ENCODE peak calls at places on chromosomes 16 and 17, in ten cellular contexts. One of them, this sample, is unnamed.
A peak's percentile ranks its signal among the peaks of the same experiment; 100 is the strongest.

GRCh38 chr16:66930189-66930588 is 4.0 kb downstream of the CIAO2B start:
- DNase-seq in HCT116: no peak
- DNase-seq in CD8-positive, alpha-beta T cell: no peak
- DNase-seq in tibial artery: no peak
- DNase-seq in colonic mucosa: peak; percentile 56
- DNase-seq in cardiac muscle cell: peak; percentile 60
- DNase-seq in fibroblast of mammary gland: peak; percentile 82
- DNase-seq in fibroblast of lung: peak; percentile 45
- DNase-seq in A549: peak; percentile 52
- DNase-seq in upper lobe of right lung: no peak
- DNase-seq in this sample: peak; percentile 76

GRCh38 chr16:75074920-75075687 is 41.5 kb downstream of the LDHD start:
- DNase-seq in A549: no peak
- DNase-seq in fibroblast of mammary gland: no peak
- DNase-seq in CD8-positive, alpha-beta T cell: peak; percentile 84
- DNase-seq in cardiac muscle cell: peak; percentile 82
- DNase-seq in fibroblast of lung: no peak
- DNase-seq in tibial artery: no peak
- DNase-seq in HCT116: no peak
- DNase-seq in upper lobe of right lung: no peak
- DNase-seq in colonic mucosa: no peak
- DNase-seq in this sample: no peak

GRCh38 chr17:64504769-64505319 is 1.2 kb downstream of the DDX5 start:
- DNase-seq in cardiac muscle cell: peak; percentile 92
- DNase-seq in upper lobe of right lung: no peak
- DNase-seq in A549: peak; percentile 45
- DNase-seq in fibroblast of lung: peak; percentile 80
- DNase-seq in tibial artery: no peak
- DNase-seq in CD8-positive, alpha-beta T cell: no peak
- DNase-seq in colonic mucosa: no peak
- DNase-seq in HCT116: no peak
- DNase-seq in fibroblast of mammary gland: peak; percentile 54
- DNase-seq in this sample: peak; percentile 14

GRCh38 chr17:7873051-7873450 is 15.2 kb downstream of the CYB5D1 start:
- DNase-seq in cardiac muscle cell: no peak
- DNase-seq in HCT116: no peak
- DNase-seq in fibroblast of mammary gland: no peak
- DNase-seq in colonic mucosa: no peak
- DNase-seq in fibroblast of lung: no peak
- DNase-seq in CD8-positive, alpha-beta T cell: no peak
- DNase-seq in A549: no peak
- DNase-seq in upper lobe of right lung: no peak
- DNase-seq in tibial artery: no peak
- DNase-seq in this sample: no peak

GRCh38 chr16:132120-132519 is 6.4 kb downstream of the NPRL3 start:
- DNase-seq in fibroblast of mammary gland: no peak
- DNase-seq in upper lobe of right lung: no peak
- DNase-seq in A549: no peak
- DNase-seq in colonic mucosa: no peak
- DNase-seq in CD8-positive, alpha-beta T cell: no peak
- DNase-seq in tibial artery: no peak
- DNase-seq in HCT116: no peak
- DNase-seq in cardiac muscle cell: no peak
- DNase-seq in fibroblast of lung: no peak
- DNase-seq in this sample: no peak

GRCh38 chr16:66189951-66190350 is 176.5 kb upstream of the CDH5 start:
- DNase-seq in fibroblast of mammary gland: peak; percentile 97
- DNase-seq in tibial artery: no peak
- DNase-seq in colonic mucosa: no peak
- DNase-seq in cardiac muscle cell: peak; percentile 94
- DNase-seq in fibroblast of lung: peak; percentile 98
- DNase-seq in upper lobe of right lung: no peak
- DNase-seq in CD8-positive, alpha-beta T cell: no peak
- DNase-seq in HCT116: no peak
- DNase-seq in A549: no peak
- DNase-seq in this sample: peak; percentile 83

GRCh38 chr17:44745301-44745700 is 13.5 kb upstream of the ADAM11 start:
- DNase-seq in A549: no peak
- DNase-seq in upper lobe of right lung: no peak
- DNase-seq in CD8-positive, alpha-beta T cell: no peak
- DNase-seq in fibroblast of lung: no peak
- DNase-seq in fibroblast of mammary gland: no peak
- DNase-seq in tibial artery: no peak
- DNase-seq in HCT116: no peak
- DNase-seq in colonic mucosa: no peak
- DNase-seq in cardiac muscle cell: no peak
- DNase-seq in this sample: no peak

GRCh38 chr17:36777118-36777517 is 160.2 kb upstream of the LHX1 start:
- DNase-seq in upper lobe of right lung: no peak
- DNase-seq in CD8-positive, alpha-beta T cell: no peak
- DNase-seq in cardiac muscle cell: peak; percentile 39
- DNase-seq in fibroblast of lung: peak; percentile 7
- DNase-seq in HCT116: no peak
- DNase-seq in tibial artery: no peak
- DNase-seq in fibroblast of mammary gland: peak; percentile 5
- DNase-seq in colonic mucosa: no peak
- DNase-seq in A549: no peak
- DNase-seq in this sample: peak; percentile 54

GRCh38 chr17:46962374-46962790 is 16.7 kb downstream of the RPRML start:
- DNase-seq in colonic mucosa: no peak
- DNase-seq in HCT116: no peak
- DNase-seq in fibroblast of mammary gland: peak; percentile 57
- DNase-seq in tibial artery: no peak
- DNase-seq in CD8-positive, alpha-beta T cell: no peak
- DNase-seq in cardiac muscle cell: peak; percentile 90
- DNase-seq in A549: no peak
- DNase-seq in upper lobe of right lung: no peak
- DNase-seq in fibroblast of lung: peak; percentile 85
- DNase-seq in this sample: peak; percentile 23

GRCh38 chr16:19463468-19464315 is 46.0 kb downstream of the TMC5 start:
- DNase-seq in HCT116: no peak
- DNase-seq in A549: no peak
- DNase-seq in fibroblast of mammary gland: no peak
- DNase-seq in cardiac muscle cell: no peak
- DNase-seq in colonic mucosa: peak; percentile 56
- DNase-seq in fibroblast of lung: no peak
- DNase-seq in upper lobe of right lung: no peak
- DNase-seq in CD8-positive, alpha-beta T cell: no peak
- DNase-seq in tibial artery: no peak
- DNase-seq in this sample: peak; percentile 29

GRCh38 chr17:45345246-45345553 is 28.4 kb upstream of the MAP3K14 start:
- DNase-seq in A549: no peak
- DNase-seq in upper lobe of right lung: peak; percentile 20
- DNase-seq in HCT116: no peak
- DNase-seq in colonic mucosa: no peak
- DNase-seq in cardiac muscle cell: no peak
- DNase-seq in fibroblast of mammary gland: no peak
- DNase-seq in fibroblast of lung: no peak
- DNase-seq in tibial artery: no peak
- DNase-seq in CD8-positive, alpha-beta T cell: no peak
- DNase-seq in this sample: no peak

GRCh38 chr17:6072611-6073010 is 2.4 kb downstream of the WSCD1 start:
- DNase-seq in A549: no peak
- DNase-seq in colonic mucosa: no peak
- DNase-seq in fibroblast of mammary gland: no peak
- DNase-seq in upper lobe of right lung: no peak
- DNase-seq in CD8-positive, alpha-beta T cell: no peak
- DNase-seq in cardiac muscle cell: no peak
- DNase-seq in tibial artery: no peak
- DNase-seq in HCT116: no peak
- DNase-seq in fibroblast of lung: no peak
- DNase-seq in this sample: no peak

GRCh38 chr16:69240336-69240735 is 53.4 kb downstream of the SNTB2 start:
- DNase-seq in upper lobe of right lung: no peak
- DNase-seq in colonic mucosa: no peak
- DNase-seq in CD8-positive, alpha-beta T cell: no peak
- DNase-seq in HCT116: no peak
- DNase-seq in A549: no peak
- DNase-seq in cardiac muscle cell: no peak
- DNase-seq in fibroblast of mammary gland: peak; percentile 58
- DNase-seq in fibroblast of lung: peak; percentile 73
- DNase-seq in tibial artery: no peak
- DNase-seq in this sample: peak; percentile 8

DNA sequence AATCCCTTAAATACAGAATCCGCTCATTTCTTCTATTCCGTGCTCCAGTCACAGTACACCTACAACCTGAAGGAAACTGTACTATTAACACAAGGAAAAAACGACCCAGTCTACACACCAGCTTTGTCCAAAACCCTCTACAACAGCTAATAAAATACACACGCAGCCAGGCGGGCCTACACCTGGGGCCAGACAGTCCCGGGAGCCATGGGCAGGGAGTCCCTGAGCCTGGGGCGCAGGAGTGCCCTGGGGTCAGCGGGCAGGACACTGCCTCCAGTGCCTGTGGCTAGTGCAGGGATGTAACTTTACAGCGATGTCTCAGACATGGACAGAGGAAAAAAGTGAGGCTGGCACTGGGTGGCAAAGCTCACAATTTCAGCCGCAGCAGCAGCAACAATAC is 28.5 kb downstream of the GNPTG start:
- DNase-seq in tibial artery: no peak
- DNase-seq in HCT116: no peak
- DNase-seq in fibroblast of lung: no peak
- DNase-seq in colonic mucosa: no peak
- DNase-seq in fibroblast of mammary gland: no peak
- DNase-seq in upper lobe of right lung: no peak
- DNase-seq in cardiac muscle cell: no peak
- DNase-seq in CD8-positive, alpha-beta T cell: no peak
- DNase-seq in A549: no peak
- DNase-seq in this sample: no peak
- H3K4me3 ChIP-seq in tibial artery: no peak overlapping the region
- H3K4me3 ChIP-seq in HCT116: peak overlapping the region; percentile 42
- H3K4me3 ChIP-seq in fibroblast of lung: no peak overlapping the region
- H3K4me3 ChIP-seq in colonic mucosa: no peak overlapping the region
- H3K4me3 ChIP-seq in fibroblast of mammary gland: no peak overlapping the region
- H3K4me3 ChIP-seq in upper lobe of right lung: no peak overlapping the region
- H3K4me3 ChIP-seq in cardiac muscle cell: peak overlapping the region; percentile 44
- H3K4me3 ChIP-seq in CD8-positive, alpha-beta T cell: no peak overlapping the region
- H3K4me3 ChIP-seq in A549: peak overlapping the region; percentile 70
- H3K4me3 ChIP-seq in this sample: no peak overlapping the region

DNA sequence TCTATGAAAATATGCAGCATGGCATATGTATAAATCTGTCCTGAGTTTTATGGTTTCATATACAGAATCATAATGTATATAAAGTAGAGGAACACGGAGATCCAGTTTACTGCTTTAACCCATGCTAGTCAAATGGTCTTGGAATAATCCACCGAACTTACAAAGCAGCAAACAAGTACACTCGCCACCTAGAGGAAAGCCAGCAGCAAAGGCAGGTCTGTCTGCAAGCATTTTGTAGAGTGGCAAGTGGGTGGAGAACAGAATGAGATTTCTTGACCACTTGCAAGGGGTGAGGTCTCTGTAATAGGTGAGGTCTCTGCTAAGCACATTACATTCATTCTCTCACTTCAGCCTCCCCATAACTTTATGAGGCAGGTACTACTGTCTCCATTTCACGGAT is 308.3 kb downstream of the CA10 start:
- DNase-seq in HCT116: no peak
- DNase-seq in A549: no peak
- DNase-seq in fibroblast of lung: no peak
- DNase-seq in CD8-positive, alpha-beta T cell: no peak
- DNase-seq in upper lobe of right lung: no peak
- DNase-seq in tibial artery: no peak
- DNase-seq in colonic mucosa: no peak
- DNase-seq in fibroblast of mammary gland: no peak
- DNase-seq in cardiac muscle cell: no peak
- DNase-seq in this sample: peak; percentile 7
- TF ChIP-seq CTCF in HCT116: peak; percentile 32
- TF ChIP-seq CTCF in A549: no peak
- TF ChIP-seq CTCF in fibroblast of lung: no peak
- TF ChIP-seq CTCF in CD8-positive, alpha-beta T cell: no peak
- TF ChIP-seq CTCF in upper lobe of right lung: no peak
- TF ChIP-seq CTCF in tibial artery: no peak
- TF ChIP-seq CTCF in colonic mucosa: no peak
- TF ChIP-seq CTCF in fibroblast of mammary gland: no peak
- TF ChIP-seq CTCF in cardiac muscle cell: no peak
- TF ChIP-seq CTCF in this sample: peak; percentile 15

DNA sequence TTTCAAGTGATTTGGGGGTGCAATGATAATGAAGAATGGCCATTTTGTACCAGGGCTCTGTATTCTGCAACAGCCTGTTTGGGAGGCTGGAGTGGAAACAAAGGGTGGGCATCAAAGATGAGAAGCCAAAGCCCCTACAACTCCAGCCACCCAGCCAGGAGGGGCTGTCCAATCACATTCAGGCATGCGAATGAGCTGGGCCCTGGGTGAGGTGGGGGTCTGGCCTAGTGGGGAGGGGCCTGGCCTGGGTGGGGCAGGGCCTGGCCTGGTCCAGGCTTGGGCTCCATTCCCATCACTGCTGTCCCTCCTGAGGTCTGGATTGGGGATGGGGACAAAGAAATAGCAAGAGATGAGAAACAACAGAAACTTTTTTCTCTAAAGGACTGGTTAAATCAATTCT is 6.4 kb downstream of the AOC3 start:
- DNase-seq in CD8-positive, alpha-beta T cell: no peak
- DNase-seq in upper lobe of right lung: peak; percentile 26
- DNase-seq in A549: no peak
- DNase-seq in colonic mucosa: no peak
- DNase-seq in fibroblast of mammary gland: no peak
- DNase-seq in HCT116: no peak
- DNase-seq in cardiac muscle cell: no peak
- DNase-seq in tibial artery: no peak
- DNase-seq in fibroblast of lung: no peak
- DNase-seq in this sample: no peak
- H3K4me3 ChIP-seq in CD8-positive, alpha-beta T cell: no peak overlapping the region
- H3K4me3 ChIP-seq in upper lobe of right lung: no peak overlapping the region
- H3K4me3 ChIP-seq in A549: no peak overlapping the region
- H3K4me3 ChIP-seq in colonic mucosa: no peak overlapping the region
- H3K4me3 ChIP-seq in fibroblast of mammary gland: no peak overlapping the region
- H3K4me3 ChIP-seq in HCT116: no peak overlapping the region
- H3K4me3 ChIP-seq in cardiac muscle cell: no peak overlapping the region
- H3K4me3 ChIP-seq in tibial artery: no peak overlapping the region
- H3K4me3 ChIP-seq in fibroblast of lung: no peak overlapping the region
- H3K4me3 ChIP-seq in this sample: no peak overlapping the region

DNA sequence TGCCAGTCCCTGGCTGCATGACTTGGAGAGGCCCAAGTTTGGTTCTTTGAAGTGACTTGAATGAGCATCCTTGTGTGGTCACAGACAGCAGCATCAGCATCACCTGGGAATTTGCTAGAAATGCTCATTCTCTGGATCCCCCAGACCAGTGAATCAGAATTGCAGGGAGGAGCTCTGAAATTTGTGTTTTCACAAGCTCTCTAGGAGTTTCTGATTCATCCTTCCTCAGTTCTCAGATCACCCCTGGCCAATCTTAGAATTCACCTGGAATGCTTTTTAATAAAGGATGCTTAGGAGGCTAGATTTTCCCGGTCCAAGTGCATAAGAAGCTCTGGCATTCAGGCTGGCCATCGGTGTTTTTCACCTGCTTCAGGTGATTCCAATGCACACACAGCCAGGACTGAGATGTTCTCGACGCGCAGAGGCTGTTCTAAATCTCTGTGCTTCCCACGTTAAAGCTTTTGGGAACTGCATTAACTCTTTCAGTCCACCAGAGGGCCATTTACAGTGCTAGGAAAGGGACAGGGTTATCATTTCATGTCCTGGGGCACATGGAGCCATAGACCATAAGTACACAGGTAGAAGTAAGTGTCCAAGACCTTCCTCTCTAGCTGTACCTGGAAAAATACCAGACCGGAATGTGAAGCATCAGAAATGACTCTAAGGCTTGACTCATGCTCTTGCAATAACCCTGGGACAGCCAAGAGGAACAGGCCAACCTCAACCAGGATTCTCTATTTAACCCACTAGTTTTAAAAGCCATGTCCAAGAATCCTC is 85.7 kb upstream of the XYLT1 start:
- DNase-seq in HCT116: peak; percentile 34
- DNase-seq in CD8-positive, alpha-beta T cell: no peak
- DNase-seq in colonic mucosa: no peak
- DNase-seq in tibial artery: no peak
- DNase-seq in fibroblast of mammary gland: peak; percentile 44
- DNase-seq in upper lobe of right lung: no peak
- DNase-seq in cardiac muscle cell: peak; percentile 3
- DNase-seq in A549: peak; percentile 25
- DNase-seq in fibroblast of lung: peak; percentile 63
- DNase-seq in this sample: peak; percentile 33
- TF ChIP-seq CTCF in HCT116: peak; percentile 76
- TF ChIP-seq CTCF in CD8-positive, alpha-beta T cell: no peak
- TF ChIP-seq CTCF in colonic mucosa: peak; percentile 48
- TF ChIP-seq CTCF in tibial artery: peak; percentile 14
- TF ChIP-seq CTCF in fibroblast of mammary gland: peak; percentile 74
- TF ChIP-seq CTCF in upper lobe of right lung: peak; percentile 52
- TF ChIP-seq CTCF in cardiac muscle cell: peak; percentile 51
- TF ChIP-seq CTCF in A549: peak; percentile 32
- TF ChIP-seq CTCF in fibroblast of lung: peak; percentile 68
- TF ChIP-seq CTCF in this sample: peak; percentile 37

This sample was measured in epithelial cell of esophagus.